ENCODE peak calls at places on chromosome 10, in eight cellular contexts. One of them, this sample, is unnamed.

GRCh38 chr10:90197766-90198165 is 496.4 kb downstream of the KIF20B start:
- DNase-seq in AG04450: no peak
- DNase-seq in coronary artery: no peak
- DNase-seq in cardiac muscle cell: no peak
- DNase-seq in RWPE1: peak
- DNase-seq in substantia nigra: no peak
- DNase-seq in heart left ventricle: no peak
- DNase-seq in PC-9: no peak
- DNase-seq in this sample: no peak

GRCh38 chr10:121527690-121528089 is 70.6 kb downstream of the FGFR2 start:
- DNase-seq in AG04450: no peak
- DNase-seq in coronary artery: no peak
- DNase-seq in cardiac muscle cell: peak
- DNase-seq in RWPE1: no peak
- DNase-seq in substantia nigra: peak
- DNase-seq in heart left ventricle: no peak
- DNase-seq in PC-9: no peak
- DNase-seq in this sample: no peak

GRCh38 chr10:104707602-104708160 is 66.6 kb downstream of the SORCS3 start:
- DNase-seq in AG04450: no peak
- DNase-seq in coronary artery: no peak
- DNase-seq in cardiac muscle cell: peak
- DNase-seq in RWPE1: no peak
- DNase-seq in substantia nigra: no peak
- DNase-seq in heart left ventricle: no peak
- DNase-seq in PC-9: no peak
- DNase-seq in this sample: no peak

GRCh38 chr10:120982507-120982906 is 131.3 kb downstream of the WDR11 start:
- DNase-seq in AG04450: no peak
- DNase-seq in coronary artery: no peak
- DNase-seq in cardiac muscle cell: no peak
- DNase-seq in RWPE1: no peak
- DNase-seq in substantia nigra: no peak
- DNase-seq in heart left ventricle: no peak
- DNase-seq in PC-9: no peak
- DNase-seq in this sample: no peak

GRCh38 chr10:89086801-89087513 is 96.4 kb downstream of the FAS start:
- DNase-seq in AG04450: peak
- DNase-seq in coronary artery: peak
- DNase-seq in cardiac muscle cell: no peak
- DNase-seq in RWPE1: no peak
- DNase-seq in substantia nigra: no peak
- DNase-seq in heart left ventricle: peak
- DNase-seq in PC-9: no peak
- DNase-seq in this sample: no peak

GRCh38 chr10:114576716-114577115 is 81.4 kb downstream of the ABLIM1 start:
- DNase-seq in AG04450: no peak
- DNase-seq in coronary artery: no peak
- DNase-seq in cardiac muscle cell: no peak
- DNase-seq in RWPE1: no peak
- DNase-seq in substantia nigra: no peak
- DNase-seq in heart left ventricle: no peak
- DNase-seq in PC-9: no peak
- DNase-seq in this sample: no peak

GRCh38 chr10:49448924-49449323 is 53.0 kb upstream of the DRGX start:
- DNase-seq in AG04450: no peak
- DNase-seq in coronary artery: no peak
- DNase-seq in cardiac muscle cell: no peak
- DNase-seq in RWPE1: no peak
- DNase-seq in substantia nigra: no peak
- DNase-seq in heart left ventricle: no peak
- DNase-seq in PC-9: no peak
- DNase-seq in this sample: no peak

GRCh38 chr10:34655286-34656170 is 159.6 kb downstream of the PARD3 start:
- DNase-seq in AG04450: peak
- DNase-seq in coronary artery: no peak
- DNase-seq in cardiac muscle cell: peak
- DNase-seq in RWPE1: peak
- DNase-seq in substantia nigra: no peak
- DNase-seq in heart left ventricle: no peak
- DNase-seq in PC-9: peak
- DNase-seq in this sample: no peak

GRCh38 chr10:60767424-60767823 is 10.9 kb upstream of the CDK1 start:
- DNase-seq in AG04450: no peak
- DNase-seq in coronary artery: no peak
- DNase-seq in cardiac muscle cell: no peak
- DNase-seq in RWPE1: peak
- DNase-seq in substantia nigra: no peak
- DNase-seq in heart left ventricle: no peak
- DNase-seq in PC-9: no peak
- DNase-seq in this sample: no peak

GRCh38 chr10:69728335-69728861 is 73.3 kb upstream of the COL13A1 start:
- DNase-seq in AG04450: no peak
- DNase-seq in coronary artery: no peak
- DNase-seq in cardiac muscle cell: no peak
- DNase-seq in RWPE1: peak
- DNase-seq in substantia nigra: no peak
- DNase-seq in heart left ventricle: peak
- DNase-seq in PC-9: peak
- DNase-seq in this sample: no peak

GRCh38 chr10:112875474-112876267 is 74.4 kb upstream of the TCF7L2 start:
- DNase-seq in AG04450: peak
- DNase-seq in coronary artery: no peak
- DNase-seq in cardiac muscle cell: no peak
- DNase-seq in RWPE1: peak
- DNase-seq in substantia nigra: no peak
- DNase-seq in heart left ventricle: no peak
- DNase-seq in PC-9: peak
- DNase-seq in this sample: no peak

DNA sequence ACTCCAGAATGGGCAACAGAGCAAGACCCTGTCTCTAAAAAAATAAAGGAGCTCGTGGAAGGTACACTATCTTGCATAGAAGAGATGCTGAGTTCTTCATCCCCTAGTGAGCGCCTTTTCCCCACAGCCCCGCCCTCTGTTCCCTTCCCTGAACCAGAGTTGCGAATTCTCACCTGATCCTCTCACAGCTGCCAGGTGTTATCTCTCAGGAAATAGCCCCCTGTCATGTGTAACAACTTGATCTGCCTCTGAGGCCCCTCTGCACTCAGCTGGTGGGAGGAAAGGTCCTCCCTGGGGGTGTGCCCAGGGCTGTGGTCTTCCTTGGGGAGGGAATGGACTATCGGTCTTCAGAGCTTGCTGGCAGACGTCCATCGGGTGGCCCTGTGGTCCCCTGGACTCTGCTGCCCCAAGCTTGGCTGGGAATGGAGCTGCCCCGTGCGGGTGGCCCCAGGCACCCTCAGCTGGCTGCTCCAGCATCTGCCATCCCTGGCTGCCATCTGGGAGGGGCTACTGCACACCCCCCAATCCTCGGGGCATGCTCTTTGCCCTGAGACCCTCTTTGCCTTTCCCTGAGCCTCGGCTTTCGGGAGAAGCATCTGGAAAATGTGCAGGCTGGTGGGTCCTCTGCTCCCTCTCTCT is 21.7 kb upstream of the BNIP3 start:
- DNase-seq in AG04450: no peak
- DNase-seq in coronary artery: no peak
- DNase-seq in cardiac muscle cell: no peak
- DNase-seq in RWPE1: no peak
- DNase-seq in substantia nigra: no peak
- DNase-seq in heart left ventricle: no peak
- DNase-seq in PC-9: no peak
- DNase-seq in this sample: no peak
- H3K27ac ChIP-seq in AG04450: no peak
- H3K27ac ChIP-seq in coronary artery: no peak
- H3K27ac ChIP-seq in cardiac muscle cell: no peak
- H3K27ac ChIP-seq in RWPE1: no peak
- H3K27ac ChIP-seq in substantia nigra: no peak
- H3K27ac ChIP-seq in heart left ventricle: no peak
- H3K27ac ChIP-seq in PC-9: no peak
- H3K27ac ChIP-seq in this sample: no peak

DNA sequence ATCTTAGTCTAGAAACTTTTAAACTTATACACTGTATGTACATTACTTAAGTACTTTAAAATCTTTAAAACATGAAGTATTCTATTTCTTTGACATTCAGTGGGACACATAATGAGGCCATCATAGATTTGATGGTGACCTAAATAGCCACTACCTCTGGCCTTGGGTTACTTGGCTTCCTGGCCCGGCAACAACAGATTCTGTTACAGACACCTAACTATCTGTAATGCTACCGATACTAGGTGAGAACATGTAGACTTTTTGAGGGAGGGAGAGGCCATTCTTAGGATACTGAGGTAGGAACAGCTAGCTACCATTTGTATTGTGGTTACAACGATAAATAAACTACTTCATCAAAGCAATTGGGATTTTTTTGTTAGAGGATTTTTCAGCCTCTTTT is 154.7 kb upstream of the KAT6B start:
- DNase-seq in AG04450: no peak
- DNase-seq in coronary artery: no peak
- DNase-seq in cardiac muscle cell: no peak
- DNase-seq in RWPE1: no peak
- DNase-seq in substantia nigra: no peak
- DNase-seq in heart left ventricle: no peak
- DNase-seq in PC-9: no peak
- DNase-seq in this sample: no peak
- H3K27ac ChIP-seq in AG04450: no peak
- H3K27ac ChIP-seq in coronary artery: no peak
- H3K27ac ChIP-seq in cardiac muscle cell: no peak
- H3K27ac ChIP-seq in RWPE1: no peak
- H3K27ac ChIP-seq in substantia nigra: no peak
- H3K27ac ChIP-seq in heart left ventricle: no peak
- H3K27ac ChIP-seq in PC-9: no peak
- H3K27ac ChIP-seq in this sample: no peak

GRCh38 chr10:51815723-51816122 is 116.3 kb upstream of the CSTF2T start:
- DNase-seq in AG04450: no peak
- DNase-seq in coronary artery: no peak
- DNase-seq in cardiac muscle cell: no peak
- DNase-seq in RWPE1: no peak
- DNase-seq in substantia nigra: no peak
- DNase-seq in heart left ventricle: no peak
- DNase-seq in PC-9: no peak
- DNase-seq in this sample: no peak

DNA sequence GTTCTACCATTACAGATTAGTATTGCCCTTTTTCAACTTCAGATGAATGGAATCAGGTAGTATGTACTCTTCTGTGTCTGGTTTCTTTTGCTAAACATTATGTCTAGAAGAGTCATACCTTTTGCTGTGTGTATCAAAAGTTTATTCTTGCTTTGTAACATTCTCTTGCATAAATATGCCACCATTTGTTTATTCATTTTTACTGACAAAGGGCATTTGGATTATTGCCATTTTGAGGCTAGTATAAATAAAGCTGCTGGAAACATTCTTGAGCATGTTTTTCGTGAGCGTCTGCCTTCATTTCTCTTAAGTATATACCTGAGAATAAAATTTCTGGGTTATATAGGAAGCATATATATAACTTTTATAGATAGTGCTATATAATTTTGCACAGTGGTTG is 121.7 kb upstream of the CSTF2T start:
- DNase-seq in AG04450: no peak
- DNase-seq in coronary artery: no peak
- DNase-seq in cardiac muscle cell: no peak
- DNase-seq in RWPE1: no peak
- DNase-seq in substantia nigra: no peak
- DNase-seq in heart left ventricle: no peak
- DNase-seq in PC-9: no peak
- DNase-seq in this sample: no peak
- H3K27ac ChIP-seq in AG04450: no peak
- H3K27ac ChIP-seq in coronary artery: no peak
- H3K27ac ChIP-seq in cardiac muscle cell: no peak
- H3K27ac ChIP-seq in RWPE1: no peak
- H3K27ac ChIP-seq in substantia nigra: no peak
- H3K27ac ChIP-seq in heart left ventricle: no peak
- H3K27ac ChIP-seq in PC-9: no peak
- H3K27ac ChIP-seq in this sample: no peak

GRCh38 chr10:17216901-17217395 is 11.1 kb upstream of the VIM start:
- DNase-seq in AG04450: no peak
- DNase-seq in coronary artery: no peak
- DNase-seq in cardiac muscle cell: no peak
- DNase-seq in RWPE1: no peak
- DNase-seq in substantia nigra: no peak
- DNase-seq in heart left ventricle: no peak
- DNase-seq in PC-9: no peak
- DNase-seq in this sample: no peak
- H3K27ac ChIP-seq in AG04450: peak
- H3K27ac ChIP-seq in coronary artery: peak
- H3K27ac ChIP-seq in cardiac muscle cell: no peak
- H3K27ac ChIP-seq in RWPE1: peak
- H3K27ac ChIP-seq in substantia nigra: no peak
- H3K27ac ChIP-seq in heart left ventricle: peak
- H3K27ac ChIP-seq in PC-9: peak
- H3K27ac ChIP-seq in this sample: no peak

GRCh38 chr10:108817572-108817971 is 1105.7 kb downstream of the XPNPEP1 start:
- DNase-seq in AG04450: no peak
- DNase-seq in coronary artery: no peak
- DNase-seq in cardiac muscle cell: no peak
- DNase-seq in RWPE1: no peak
- DNase-seq in substantia nigra: no peak
- DNase-seq in heart left ventricle: no peak
- DNase-seq in PC-9: no peak
- DNase-seq in this sample: no peak
- H3K27ac ChIP-seq in AG04450: no peak
- H3K27ac ChIP-seq in coronary artery: no peak
- H3K27ac ChIP-seq in cardiac muscle cell: no peak
- H3K27ac ChIP-seq in RWPE1: no peak
- H3K27ac ChIP-seq in substantia nigra: no peak
- H3K27ac ChIP-seq in heart left ventricle: no peak
- H3K27ac ChIP-seq in PC-9: no peak
- H3K27ac ChIP-seq in this sample: no peak